ENCODE peak calls at places on chromosomes 4 and X, in four cellular contexts. B is HepG2, I is K562, R is GM12878. L is an unnamed sample.

GRCh38 chr4:176320976-176321361 is 1.2 kb downstream of the SPCS3 start:
- DNase-seq in B (no peak), I (peak), R (no peak), L (peak)

GRCh38 chr4:337932-338758 is 531 bp downstream of the ZNF141 start:
- DNase-seq in B (no peak), I (no peak), R (no peak), L (no peak)

GRCh38 chr4:11881364-11881763 is 452.7 kb upstream of the HS3ST1 start:
- DNase-seq in B (no peak), I (no peak), R (no peak), L (no peak)

GRCh38 chrX:1433646-1434357 is 18.9 kb downstream of the ASMTL start:
- DNase-seq in B (no peak), I (no peak), R (no peak), L (no peak)

GRCh38 chrX:139889760-139890159 is 43.1 kb downstream of the ATP11C start:
- DNase-seq in B (no peak), I (no peak), R (no peak), L (no peak)

GRCh38 chr4:53576676-53577372 is 14.5 kb downstream of the LNX1 start:
- DNase-seq in B (no peak), I (no peak), R (no peak), L (no peak)

GRCh38 chr4:1579834-1580686 is 104.1 kb downstream of the FAM53A start:
- DNase-seq in B (peak), I (peak), R (no peak), L (peak)

GRCh38 chrX:13906103-13906502 is 89.2 kb upstream of the GPM6B start:
- DNase-seq in B (no peak), I (no peak), R (no peak), L (no peak)

GRCh38 chr4:6873792-6874461 is 35.7 kb upstream of the TBC1D14 start:
- DNase-seq in B (peak), I (peak), R (no peak), L (peak)

GRCh38 chr4:11548529-11549176 is 120.0 kb upstream of the HS3ST1 start:
- DNase-seq in B (no peak), I (no peak), R (no peak), L (no peak)

GRCh38 chr4:142567199-142567598 is 278.9 kb downstream of the INPP4B start:
- DNase-seq in B (no peak), I (no peak), R (no peak), L (no peak)

GRCh38 chr4:161714022-161714751 is 449.6 kb downstream of the FSTL5 start:
- DNase-seq in B (no peak), I (no peak), R (no peak), L (no peak)

GRCh38 chr4:112472318-112472717 is 43.7 kb downstream of the NEUROG2 start:
- DNase-seq in B (no peak), I (no peak), R (no peak), L (no peak)
- TF ChIP-seq FOXM1 in B (no peak), I (no peak), R (no peak), L (no peak)

GRCh38 chr4:103415801-103416200 is 217.7 kb upstream of the CENPE start:
- DNase-seq in B (no peak), I (no peak), R (no peak), L (no peak)

GRCh38 chr4:103405415-103405814 is 207.3 kb upstream of the CENPE start:
- DNase-seq in B (no peak), I (no peak), R (no peak), L (no peak)

DNA sequence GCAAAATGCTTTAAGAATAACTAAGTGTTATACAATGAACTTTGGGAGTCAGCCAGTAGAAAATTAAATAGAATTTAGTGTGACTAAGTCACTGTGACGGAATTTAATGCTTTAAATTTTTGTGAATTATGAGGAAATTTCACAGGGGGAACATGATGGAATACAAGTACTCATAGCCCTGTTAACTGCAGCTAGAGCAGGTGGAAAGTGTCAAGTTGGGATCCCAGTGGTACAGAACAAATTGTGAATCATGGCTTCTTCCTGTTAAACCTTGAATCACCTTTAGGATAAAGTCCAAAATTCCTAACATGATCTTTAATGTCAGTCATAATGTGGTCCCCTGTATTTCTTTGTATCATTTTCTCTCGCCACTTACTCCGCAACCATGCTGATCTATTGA is 212.3 kb upstream of the CENPE start:
- DNase-seq in B (no peak), I (no peak), R (no peak), L (no peak)
- TF ChIP-seq RAD21 in B (no peak), I (no peak), R (no peak), L (no peak)

DNA sequence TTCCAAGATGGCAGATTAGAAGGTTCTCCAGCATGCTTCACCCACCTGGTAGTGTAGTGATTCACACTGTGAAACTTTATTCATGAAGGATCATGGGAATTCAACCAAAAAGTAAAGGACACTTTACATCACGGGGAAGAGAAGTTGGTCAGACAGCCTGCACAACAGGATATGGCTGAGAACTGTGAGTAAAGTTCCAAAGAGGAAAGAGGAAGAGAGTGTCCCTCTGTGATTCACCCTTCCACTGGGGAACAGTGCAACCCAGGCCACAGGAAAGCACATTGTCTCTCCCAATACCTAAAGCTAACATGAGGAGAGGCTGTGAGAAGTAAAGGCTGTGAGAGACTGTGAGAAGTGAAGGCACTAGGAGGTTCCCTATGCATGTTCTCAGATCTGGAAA is 137.2 kb downstream of the STPG2 start:
- DNase-seq in B (no peak), I (no peak), R (no peak), L (no peak)
- TF ChIP-seq FOXM1 in B (no peak), I (no peak), R (no peak), L (no peak)

GRCh38 chr4:101597204-101597603 is 193.3 kb upstream of the BANK1 start:
- DNase-seq in B (no peak), I (peak), R (peak), L (no peak)
- TF ChIP-seq RAD21 in B (no peak), I (peak), R (peak), L (no peak)

DNA sequence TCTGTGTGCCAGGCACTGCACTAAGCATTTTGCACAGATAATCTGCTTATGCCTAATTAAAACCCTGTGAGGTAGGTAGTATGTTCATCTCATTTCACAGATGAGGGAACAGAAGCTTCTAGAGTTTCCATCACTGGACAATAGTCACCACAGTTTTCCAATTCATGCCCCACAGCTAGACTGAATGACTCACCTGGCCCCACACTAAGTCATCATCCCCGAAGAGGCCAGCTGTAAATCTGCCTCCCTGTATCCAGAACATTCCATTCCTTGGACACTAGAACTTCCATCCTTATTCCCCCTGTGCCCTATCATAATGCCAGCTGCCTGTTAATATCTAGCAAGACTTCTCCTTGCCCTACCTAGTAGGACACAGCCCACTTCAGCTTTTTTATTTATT is 40.9 kb upstream of the NYX start:
- DNase-seq in B (no peak), I (no peak), R (no peak), L (no peak)
- TF ChIP-seq FOXM1 in B (no peak), I (no peak), R (no peak), L (no peak)